ENCODE peak calls at places on chromosomes 3 and 15, in four cellular contexts. K is adrenal gland, T is tibial nerve, W is heart left ventricle. G is an unnamed sample. For H3K4me1, the result is how much of the 10 kb centered on the place peaks cover.

GRCh38 chr15:60695713-60696522 is 217.0 kb upstream of the ICE2 start:
- DNase-seq in W (no peak), T (no peak), K (no peak), G (no peak)

GRCh38 chr3:77887611-77888010 is 847.7 kb downstream of the ROBO2 start:
- DNase-seq in K (no peak), T (no peak), W (no peak), G (no peak)

GRCh38 chr3:34106879-34107278 is 308.4 kb downstream of the PDCD6IP start:
- DNase-seq in K (no peak), W (no peak), T (no peak), G (peak)

GRCh38 chr3:176513604-176514003 is 683.7 kb downstream of the TBL1XR1 start:
- DNase-seq in K (no peak), T (no peak), W (no peak), G (no peak)

GRCh38 chr3:63976166-63976861 is 47.0 kb downstream of the PSMD6 start:
- DNase-seq in T (no peak), K (no peak), W (no peak), G (no peak)

GRCh38 chr15:83115410-83115809 is 8.0 kb downstream of the TM6SF1 start:
- DNase-seq in T (no peak), K (no peak), W (no peak), G (no peak)

GRCh38 chr15:99307735-99308134 is 56.5 kb downstream of the LRRC28 start:
- DNase-seq in T (no peak), W (no peak), K (no peak), G (no peak)

GRCh38 chr3:111285691-111286090 is 214.1 kb downstream of the NECTIN3 start:
- DNase-seq in T (no peak), K (no peak), W (no peak), G (no peak)

GRCh38 chr15:31398677-31399260 is 72.1 kb downstream of the KLF13 start:
- DNase-seq in W (no peak), K (no peak), T (no peak), G (peak)

GRCh38 chr3:11480663-11481298 is 162.9 kb downstream of the VGLL4 start:
- DNase-seq in W (no peak), K (no peak), T (no peak), G (peak)

GRCh38 chr15:31089361-31090047 is 12.0 kb downstream of the TRPM1 start:
- DNase-seq in T (no peak), K (no peak), W (no peak), G (no peak)

GRCh38 chr3:14286887-14287496 is 108.4 kb downstream of the LSM3 start:
- DNase-seq in K (no peak), T (no peak), W (no peak), G (no peak)

GRCh38 chr3:72155391-72156064 is 370.6 kb upstream of the PROK2 start:
- DNase-seq in K (peak), W (no peak), T (peak), G (peak)

GRCh38 chr3:115554496-115554826 is 68.8 kb upstream of the GAP43 start:
- DNase-seq in K (no peak), T (no peak), W (no peak), G (no peak)

GRCh38 chr3:115072265-115073008 is 74.7 kb downstream of the ZBTB20 start:
- DNase-seq in K (no peak), T (no peak), W (no peak), G (no peak)

GRCh38 chr3:161637559-161637958 is 141.0 kb downstream of the OTOL1 start:
- DNase-seq in K (no peak), W (no peak), T (no peak), G (no peak)

GRCh38 chr3:57659810-57660439 is 33.0 kb downstream of the DENND6A start:
- DNase-seq in T (no peak), W (no peak), K (no peak), G (no peak)

GRCh38 chr3:128416578-128417150 is 50.0 kb downstream of the DNAJB8 start:
- DNase-seq in W (no peak), K (no peak), T (no peak), G (no peak)

GRCh38 chr3:108755686-108756085 is 1.5 kb downstream of the RETNLB start:
- DNase-seq in K (no peak), T (no peak), W (no peak), G (no peak)

GRCh38 chr3:140258222-140258724 is 323.3 kb downstream of the CLSTN2 start:
- DNase-seq in T (no peak), K (no peak), W (no peak), G (no peak)

GRCh38 chr3:115660646-115661442 is 37.5 kb downstream of the GAP43 start:
- DNase-seq in W (peak), T (no peak), K (no peak), G (no peak)

GRCh38 chr3:155676252-155676981 is 68.5 kb downstream of the PLCH1 start:
- DNase-seq in K (no peak), T (no peak), W (no peak), G (peak)

GRCh38 chr15:68310178-68310810 is 32.7 kb downstream of the FEM1B start:
- DNase-seq in W (no peak), T (no peak), K (peak), G (no peak)

GRCh38 chr3:131326307-131326706 is 55.3 kb upstream of the NUDT16 start:
- DNase-seq in T (no peak), K (no peak), W (no peak), G (no peak)

GRCh38 chr15:90071220-90071807 is 31.0 kb downstream of the IDH2 start:
- DNase-seq in W (peak), T (peak), K (peak), G (peak)

GRCh38 chr15:63597033-63597790 is at the start of gene FBXL22:
- DNase-seq in W (peak), T (no peak), K (no peak), G (peak)

GRCh38 chr3:192819001-192819569 is 91.7 kb upstream of the FGF12 start:
- DNase-seq in K (no peak), W (no peak), T (no peak), G (no peak)

GRCh38 chr3:105865867-105866350 is 2.9 kb downstream of the CBLB start:
- DNase-seq in T (no peak), W (no peak), K (no peak), G (no peak)

GRCh38 chr15:57861039-57861638 is 154.6 kb downstream of the POLR2M start:
- DNase-seq in W (peak), K (peak), T (no peak), G (no peak)

GRCh38 chr3:31534036-31534435 is 1.3 kb downstream of the STT3B start:
- DNase-seq in K (no peak), W (no peak), T (no peak), G (no peak)

DNA sequence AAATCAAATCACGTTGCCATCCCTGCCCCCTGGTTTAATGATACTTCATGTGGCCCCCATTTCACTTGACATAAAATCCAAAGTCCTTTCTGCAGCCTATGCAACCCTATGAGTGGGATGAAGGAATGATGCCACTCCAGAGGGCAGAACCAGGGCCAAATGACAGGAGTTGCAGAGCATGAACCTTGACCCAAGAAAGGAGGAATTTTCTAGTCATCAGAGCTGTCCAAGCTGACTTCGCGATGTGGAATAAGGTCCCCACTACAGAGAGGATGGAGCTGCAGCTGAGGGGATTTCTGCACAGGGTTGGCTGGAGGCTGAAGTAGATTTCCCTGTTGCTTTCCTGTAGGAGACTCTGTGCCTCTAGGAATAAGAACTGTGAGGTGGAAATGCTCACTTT is 15.8 kb upstream of the EPHB3 start:
- DNase-seq in K (no peak), T (no peak), W (no peak), G (no peak)
- TF ChIP-seq POLR2A in K (no peak), T (no peak), W (no peak), G (no peak)

DNA sequence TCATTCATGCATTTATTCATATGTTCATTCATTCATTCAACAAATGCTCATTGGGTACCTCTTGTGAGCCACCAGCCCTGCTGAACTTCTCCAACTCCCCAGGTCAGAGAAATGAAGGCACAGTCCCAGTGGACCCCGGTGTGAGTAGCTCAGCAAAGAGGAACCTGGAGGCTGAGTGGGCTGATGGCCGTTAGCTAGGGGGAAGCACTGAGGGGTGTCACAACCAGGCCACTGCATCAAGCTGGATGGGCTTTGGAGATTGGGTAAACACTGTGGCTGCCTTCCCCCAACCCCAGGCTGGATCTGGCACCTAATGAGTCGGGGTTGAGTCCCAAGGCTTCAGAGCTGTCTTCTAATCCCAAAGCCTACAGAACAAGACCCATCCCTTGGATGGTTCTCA is 12.1 kb upstream of the ALAS1 start:
- DNase-seq in W (no peak), T (no peak), K (no peak), G (no peak)
- H3K4me1 ChIP-seq in W (under half), T (under half), K (under half), G (under half)

GRCh38 chr3:186930143-186930638 is at the start of gene ST6GAL1:
- DNase-seq in W (peak), T (peak), K (peak), G (peak)
- TF ChIP-seq POLR2A in W (peak), T (no peak), K (no peak), G (peak)

GRCh38 chr3:66390013-66390412 is 110.8 kb downstream of the LRIG1 start:
- DNase-seq in T (no peak), K (no peak), W (no peak), G (no peak)
- H3K4me1 ChIP-seq in T (under half), K (under half), W (under half), G (under half)

GRCh38 chr3:123082370-123083065 is 15.7 kb downstream of the PDIA5 start:
- DNase-seq in W (no peak), K (no peak), T (no peak), G (no peak)
- TF ChIP-seq POLR2A in W (no peak), K (no peak), T (no peak), G (no peak)

GRCh38 chr3:99644017-99644416 is 5.6 kb downstream of the COL8A1 start:
- DNase-seq in W (no peak), K (no peak), T (no peak), G (no peak)
- H3K4me1 ChIP-seq in W (under half), K (under half), T (under half), G (under half)

GRCh38 chr3:10303785-10304184 is 11.0 kb upstream of the GHRL start:
- DNase-seq in K (no peak), T (no peak), W (no peak), G (no peak)

GRCh38 chr3:10304905-10305304 is 12.2 kb upstream of the GHRL start:
- DNase-seq in T (no peak), K (no peak), W (no peak), G (no peak)

GRCh38 chr3:10306156-10306555 is 13.4 kb upstream of the GHRL start:
- DNase-seq in T (no peak), W (no peak), K (no peak), G (no peak)

GRCh38 chr3:10303105-10303504 is 10.4 kb upstream of the GHRL start:
- DNase-seq in K (no peak), T (no peak), W (no peak), G (no peak)

GRCh38 chr3:10305331-10305902 is 12.7 kb upstream of the GHRL start:
- DNase-seq in K (no peak), T (no peak), W (no peak), G (no peak)
- TF ChIP-seq POLR2A in K (no peak), T (no peak), W (no peak), G (no peak)

G was measured in transverse colon.